ENCODE peak calls at places on chromosome 9, in ten cellular contexts. N, B, G, K, R, Y, W, P, Q and X are unnamed samples. For H3K4me1 and H3K36me3, the result is how much of the 10 kb centered on the place peaks cover.

GRCh38 chr9:23663536-23663935 is 162.5 kb downstream of the ELAVL2 start:
- DNase-seq in N (no peak), Q (no peak), K (no peak), R (no peak), W (no peak), G (no peak), Y (no peak), P (no peak), B (no peak), X (no peak)

GRCh38 chr9:123589666-123590239 is 233.8 kb downstream of the CRB2 start:
- DNase-seq in P (no peak), W (no peak), Y (no peak), G (no peak), N (no peak), K (no peak), Q (no peak), R (no peak), B (no peak), X (no peak)

GRCh38 chr9:115335441-115335840 is 217.5 kb upstream of the TNC start:
- DNase-seq in K (no peak), Q (no peak), Y (no peak), R (no peak), B (no peak), P (no peak), W (no peak), N (no peak), G (no peak), X (no peak)

GRCh38 chr9:93130861-93131481 is 3.1 kb downstream of the NINJ1 start:
- DNase-seq in R (no peak), G (peak), Q (peak), K (no peak), P (no peak), Y (no peak), W (peak), N (no peak), B (no peak), X (no peak)

GRCh38 chr9:108053555-108054061 is 564.0 kb upstream of the KLF4 start:
- DNase-seq in Q (peak), B (peak), G (peak), R (peak), P (no peak), K (no peak), Y (no peak), W (peak), N (peak), X (peak)

GRCh38 chr9:38287420-38287985 is 105.0 kb upstream of the ALDH1B1 start:
- DNase-seq in N (no peak), G (no peak), K (no peak), Y (no peak), W (no peak), R (no peak), P (no peak), B (no peak), Q (no peak), X (no peak)

GRCh38 chr9:124040186-124040920 is 28.8 kb downstream of the LHX2 start:
- DNase-seq in G (no peak), Q (peak), W (no peak), R (peak), Y (no peak), K (no peak), P (no peak), N (no peak), B (no peak), X (no peak)

GRCh38 chr9:26809795-26810194 is 82.8 kb downstream of the CAAP1 start:
- DNase-seq in W (no peak), N (no peak), R (peak), K (no peak), P (no peak), B (no peak), Q (peak), Y (no peak), G (no peak), X (no peak)

GRCh38 chr9:70340572-70340971 is 73.9 kb downstream of the KLF9 start:
- DNase-seq in G (no peak), R (peak), B (no peak), Y (peak), Q (peak), P (peak), W (no peak), K (no peak), N (no peak), X (no peak)

GRCh38 chr9:113479150-113479761 is 15.7 kb downstream of the RGS3 start:
- DNase-seq in Q (no peak), N (peak), Y (no peak), K (peak), W (no peak), R (no peak), P (no peak), B (no peak), G (no peak), X (peak)

GRCh38 chr9:37911271-37911681 is 7.3 kb upstream of the SLC25A51 start:
- DNase-seq in K (no peak), R (no peak), Y (peak), G (peak), Q (no peak), B (no peak), P (no peak), W (no peak), N (no peak), X (no peak)

GRCh38 chr9:113580041-113580953 is 116.8 kb downstream of the RGS3 start:
- DNase-seq in K (peak), Q (no peak), Y (peak), W (peak), B (peak), R (peak), N (peak), P (no peak), G (peak), X (peak)

GRCh38 chr9:36969216-36969771 is 64.8 kb downstream of the PAX5 start:
- DNase-seq in R (no peak), Y (no peak), P (peak), G (no peak), B (no peak), N (no peak), Q (no peak), K (no peak), W (no peak), X (no peak)

GRCh38 chr9:38227061-38227540 is 158.1 kb upstream of the SHB start:
- DNase-seq in Y (peak), N (no peak), G (no peak), R (peak), K (peak), P (peak), Q (peak), W (peak), B (peak), X (peak)

GRCh38 chr9:133771486-133772482 is 33.6 kb upstream of the SARDH start:
- DNase-seq in N (no peak), Y (no peak), B (peak), K (no peak), G (peak), Q (no peak), W (no peak), P (no peak), R (no peak), X (peak)

GRCh38 chr9:35729700-35730485 is 2.1 kb downstream of the TLN1 start:
- DNase-seq in N (peak), R (peak), P (peak), K (peak), B (no peak), Q (peak), Y (peak), W (peak), G (peak), X (peak)

GRCh38 chr9:36858805-36859375 is 175.2 kb downstream of the PAX5 start:
- DNase-seq in G (no peak), R (peak), K (no peak), Y (no peak), B (no peak), P (no peak), N (no peak), W (no peak), Q (no peak), X (no peak)

GRCh38 chr9:98529841-98530240 is 178.9 kb downstream of the GABBR2 start:
- DNase-seq in Q (no peak), P (no peak), B (no peak), K (no peak), W (no peak), N (no peak), G (no peak), R (no peak), Y (no peak), X (no peak)

GRCh38 chr9:98410185-98410697 is 154.8 kb upstream of the TBC1D2 start:
- DNase-seq in G (no peak), Y (peak), N (no peak), B (no peak), Q (peak), W (peak), R (peak), K (no peak), P (peak), X (no peak)

GRCh38 chr9:85289142-85289541 is 452.6 kb downstream of the AGTPBP1 start:
- DNase-seq in Q (no peak), K (peak), W (no peak), G (no peak), N (no peak), B (no peak), Y (no peak), P (no peak), R (no peak), X (no peak)

GRCh38 chr9:36928670-36929349 is 105.3 kb downstream of the PAX5 start:
- DNase-seq in G (no peak), P (no peak), Y (no peak), B (no peak), N (no peak), R (peak), W (no peak), K (no peak), Q (peak), X (no peak)

GRCh38 chr9:34254966-34255825 is 73.9 kb downstream of the KIF24 start:
- DNase-seq in W (peak), R (peak), N (peak), Y (no peak), P (no peak), G (no peak), K (no peak), Q (peak), B (no peak), X (no peak)

GRCh38 chr9:136051568-136052432 is 43.3 kb downstream of the NACC2 start:
- DNase-seq in W (peak), Y (no peak), B (peak), Q (peak), P (peak), K (no peak), R (peak), N (peak), G (peak), X (peak)

GRCh38 chr9:114697951-114698351 is 16.0 kb upstream of the TEX48 start:
- DNase-seq in B (no peak), Q (no peak), R (no peak), Y (no peak), K (no peak), P (no peak), G (no peak), W (no peak), N (no peak), X (no peak)

GRCh38 chr9:113701741-113702422 is 174.2 kb upstream of the ZNF618 start:
- DNase-seq in P (no peak), N (no peak), Q (no peak), K (no peak), B (no peak), G (no peak), R (peak), W (no peak), Y (no peak), X (no peak)

GRCh38 chr9:126144617-126145456 is 181.8 kb upstream of the MVB12B start:
- DNase-seq in Y (no peak), K (no peak), B (no peak), N (peak), G (no peak), Q (no peak), R (no peak), P (peak), W (no peak), X (peak)

GRCh38 chr9:98880311-98881015 is 63.2 kb upstream of the COL15A1 start:
- DNase-seq in G (no peak), P (no peak), W (peak), B (no peak), N (no peak), Q (no peak), K (no peak), R (no peak), Y (no peak), X (no peak)

GRCh38 chr9:95645992-95646391 is 129.2 kb upstream of the PTCH1 start:
- DNase-seq in Y (no peak), Q (no peak), W (peak), G (no peak), R (peak), K (no peak), P (no peak), N (no peak), B (no peak), X (no peak)

GRCh38 chr9:95650720-95651119 is 133.9 kb upstream of the PTCH1 start:
- DNase-seq in G (no peak), K (no peak), W (no peak), R (no peak), N (no peak), P (no peak), Q (no peak), B (no peak), Y (no peak), X (no peak)

GRCh38 chr9:95645579-95645978 is 128.8 kb upstream of the PTCH1 start:
- DNase-seq in B (no peak), G (no peak), K (no peak), Y (no peak), W (no peak), Q (no peak), P (no peak), R (no peak), N (no peak), X (no peak)

GRCh38 chr9:95648225-95648624 is 131.5 kb upstream of the PTCH1 start:
- DNase-seq in R (no peak), N (no peak), B (no peak), Y (no peak), P (no peak), W (no peak), K (no peak), Q (no peak), G (no peak), X (no peak)

GRCh38 chr9:95649801-95650213 is 133.0 kb upstream of the PTCH1 start:
- DNase-seq in N (no peak), R (peak), Q (no peak), B (no peak), Y (no peak), K (no peak), G (no peak), P (no peak), W (no peak), X (no peak)
- H3K4me3 ChIP-seq in N (no peak), R (peak), Q (no peak), B (peak), Y (no peak), K (no peak), G (no peak), P (no peak), W (no peak), X (no peak)

GRCh38 chr9:90801175-90801506 is 478 bp upstream of the SYK start:
- DNase-seq in R (no peak), P (no peak), K (no peak), G (no peak), Y (peak), Q (no peak), N (no peak), B (no peak), W (no peak), X (peak)

GRCh38 chr9:90799271-90799860 is 2.3 kb upstream of the SYK start:
- DNase-seq in W (no peak), N (no peak), K (no peak), B (no peak), P (no peak), Q (no peak), Y (no peak), R (no peak), G (no peak), X (no peak)

GRCh38 chr9:90802534-90802933 is 915 bp downstream of the SYK start:
- DNase-seq in N (no peak), R (no peak), B (no peak), P (no peak), Y (peak), Q (peak), G (no peak), W (no peak), K (no peak), X (no peak)

GRCh38 chr9:90803860-90804593 is 2.4 kb downstream of the SYK start:
- DNase-seq in N (no peak), G (no peak), W (no peak), R (no peak), B (no peak), Q (peak), P (no peak), K (no peak), Y (peak), X (no peak)

GRCh38 chr9:90801507-90802289 is at the start of gene SYK:
- DNase-seq in Y (peak), P (no peak), Q (no peak), K (no peak), G (peak), B (peak), W (peak), R (no peak), N (peak), X (peak)
- H3K4me1 ChIP-seq in Y (under half), P (under half), Q (under half), K (under half), G (under half), B (under half), W (under half), R (under half), N (under half), X (under half)

GRCh38 chr9:131521822-131522221 is 9.2 kb downstream of the UCK1 start:
- DNase-seq in N (no peak), G (no peak), W (no peak), K (no peak), Y (no peak), P (no peak), R (no peak), B (no peak), Q (no peak), X (no peak)
- H3K36me3 ChIP-seq in N (half or more), G (half or more), W (under half), K (half or more), Y (half or more), P (half or more), R (under half), B (under half), Q (half or more), X (under half)

GRCh38 chr9:105663914-105664313 is 1.7 kb downstream of the TAL2 start:
- DNase-seq in Q (no peak), N (no peak), B (no peak), W (no peak), K (no peak), Y (no peak), R (no peak), G (no peak), P (no peak), X (no peak)

GRCh38 chr9:105656131-105656921 is 5.9 kb upstream of the TAL2 start:
- DNase-seq in P (no peak), R (peak), Q (no peak), B (no peak), N (peak), Y (no peak), K (no peak), W (peak), G (no peak), X (peak)

GRCh38 chr9:105662184-105663104 is at the start of gene TAL2:
- DNase-seq in R (no peak), K (no peak), Y (peak), P (no peak), Q (no peak), N (no peak), B (no peak), G (no peak), W (no peak), X (no peak)

GRCh38 chr9:105661011-105661410 is 1.2 kb upstream of the TAL2 start:
- DNase-seq in N (no peak), R (no peak), P (no peak), G (no peak), Q (no peak), B (no peak), K (no peak), W (no peak), Y (no peak), X (no peak)

DNA sequence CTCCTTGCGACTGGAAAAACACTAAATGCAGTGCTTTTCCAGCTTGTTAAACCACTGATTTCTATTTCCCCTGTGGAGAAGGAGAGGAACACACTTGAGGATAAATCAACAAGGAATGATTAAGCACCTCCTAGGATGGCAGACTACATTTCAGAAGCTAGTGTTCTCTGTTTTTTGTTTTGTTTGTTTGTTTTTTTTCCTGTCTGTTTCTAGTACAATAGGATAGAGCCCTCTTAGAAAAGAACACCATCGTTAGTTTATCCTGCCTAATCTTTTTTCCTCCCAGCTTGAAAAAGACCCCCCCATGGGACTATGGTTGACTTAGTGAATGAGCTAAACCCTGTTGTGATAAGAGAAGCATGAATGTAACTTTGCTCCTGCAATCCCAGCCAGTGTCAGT is 3.9 kb upstream of the TAL2 start:
- DNase-seq in P (no peak), N (no peak), G (no peak), R (no peak), Q (no peak), K (no peak), W (no peak), B (no peak), Y (no peak), X (no peak)
- H3K4me3 ChIP-seq in P (no peak), N (no peak), G (no peak), R (no peak), Q (no peak), K (no peak), W (no peak), B (no peak), Y (no peak), X (no peak)

DNA sequence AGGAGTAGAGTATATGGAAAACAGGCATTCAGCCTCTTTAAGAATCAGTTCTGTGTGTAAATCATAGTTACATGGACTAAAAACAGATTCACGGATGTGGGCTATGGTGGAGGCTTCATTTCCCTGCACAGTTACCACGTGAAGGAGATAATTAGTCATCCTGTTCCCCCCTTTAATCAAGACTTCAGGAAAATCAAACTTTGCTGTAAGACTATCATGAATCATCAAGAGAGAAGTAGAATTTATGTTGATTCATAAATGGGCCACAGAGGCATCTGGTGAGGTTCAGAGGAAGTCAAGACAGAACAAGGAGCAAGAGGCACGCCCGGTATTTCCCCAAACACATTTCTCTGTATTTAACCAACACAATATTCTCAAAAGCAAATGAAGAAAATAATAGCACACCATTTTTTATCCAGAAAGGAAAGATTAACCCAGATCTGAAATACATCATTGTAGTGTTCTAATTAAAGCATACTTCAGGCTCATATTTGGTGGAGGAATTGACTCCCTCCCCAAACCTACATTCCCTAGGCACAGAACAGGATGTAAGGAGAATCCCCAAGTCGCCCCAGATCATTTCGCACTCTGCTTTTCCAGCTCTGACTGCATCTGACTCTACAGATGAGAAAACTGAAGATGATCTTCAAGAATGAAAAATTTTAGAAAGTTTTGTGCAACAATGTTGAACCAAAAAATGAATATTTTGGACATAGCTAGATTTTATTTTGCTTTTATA is 175.8 kb upstream of the GAS1 start:
- DNase-seq in R (peak), G (no peak), Y (no peak), W (peak), K (no peak), P (no peak), B (no peak), Q (peak), N (no peak), X (no peak)
- H3K4me1 ChIP-seq in R (under half), G (under half), Y (under half), W (under half), K (under half), P (under half), B (under half), Q (under half), N (under half), X (under half)

DNA sequence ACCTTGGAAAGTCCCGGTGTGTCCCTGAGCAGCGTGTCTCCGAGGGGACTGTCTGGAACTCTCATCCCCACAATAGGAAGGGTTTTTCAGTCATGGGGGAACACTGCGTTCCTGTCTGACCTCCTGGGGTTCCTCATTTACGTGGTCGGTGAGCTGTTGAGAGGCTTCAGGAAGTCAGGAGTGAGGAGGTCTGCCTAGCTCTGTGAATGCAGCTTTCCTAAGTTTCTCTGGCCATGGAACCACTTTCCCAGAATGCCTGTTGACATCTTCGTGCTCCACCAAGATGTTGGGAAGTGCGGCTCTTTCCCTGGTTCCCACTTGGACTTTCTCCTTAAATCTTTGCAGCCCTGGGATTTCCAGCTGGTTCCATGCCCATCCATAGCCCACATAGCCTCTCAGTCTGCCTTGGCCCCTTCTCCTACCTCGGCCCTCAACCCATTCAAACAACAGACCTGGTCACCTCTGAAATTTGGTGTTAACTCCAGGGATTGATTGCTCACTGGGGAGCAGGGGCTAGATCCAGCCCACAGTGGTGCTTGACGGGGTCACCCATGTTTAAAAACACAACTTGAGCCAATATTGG is 27.2 kb downstream of the PSAT1 start:
- DNase-seq in Q (no peak), G (peak), B (no peak), N (no peak), K (no peak), Y (no peak), R (no peak), W (no peak), P (no peak), X (no peak)
- H3K36me3 ChIP-seq in Q (under half), G (under half), B (under half), N (under half), K (under half), Y (half or more), R (under half), W (under half), P (half or more), X (under half)

GRCh38 chr9:127783111-127783621 is 2.7 kb upstream of the CDK9 start:
- DNase-seq in W (peak), R (no peak), G (peak), K (peak), B (no peak), Y (peak), P (no peak), Q (no peak), N (peak), X (peak)
- H3K4me3 ChIP-seq in W (no peak), R (no peak), G (no peak), K (no peak), B (no peak), Y (peak), P (no peak), Q (no peak), N (no peak), X (no peak)